ENCODE peak calls at places on chromosome 22, in five cellular contexts. One of them, this sample, is unnamed.

GRCh38 chr22:37953062-37953436 is 352 bp downstream of the C22orf23 start:
- DNase-seq in CD8-positive, alpha-beta T cell: no peak
- DNase-seq in brain microvascular endothelial cell: no peak
- DNase-seq in lower lobe of right lung: no peak
- DNase-seq in ovary: no peak
- DNase-seq in this sample: no peak

GRCh38 chr22:39560127-39560526 is 10.4 kb upstream of the CACNA1I start:
- DNase-seq in CD8-positive, alpha-beta T cell: no peak
- DNase-seq in brain microvascular endothelial cell: no peak
- DNase-seq in lower lobe of right lung: no peak
- DNase-seq in ovary: no peak
- DNase-seq in this sample: no peak

GRCh38 chr22:25327018-25327755 is 107.7 kb downstream of the CRYBB2 start:
- DNase-seq in CD8-positive, alpha-beta T cell: no peak
- DNase-seq in brain microvascular endothelial cell: no peak
- DNase-seq in ovary: no peak
- DNase-seq in lower lobe of right lung: no peak
- DNase-seq in this sample: no peak

GRCh38 chr22:44455151-44455962 is 42.7 kb downstream of the RTL6 start:
- DNase-seq in ovary: no peak
- DNase-seq in CD8-positive, alpha-beta T cell: peak; percentile 58
- DNase-seq in lower lobe of right lung: no peak
- DNase-seq in brain microvascular endothelial cell: no peak
- DNase-seq in this sample: peak; percentile 16

GRCh38 chr22:49368221-49368975 is 459.3 kb downstream of the BRD1 start:
- DNase-seq in CD8-positive, alpha-beta T cell: no peak
- DNase-seq in lower lobe of right lung: peak; percentile 26
- DNase-seq in brain microvascular endothelial cell: no peak
- DNase-seq in ovary: no peak
- DNase-seq in this sample: peak; percentile 2

GRCh38 chr22:48705159-48705916 is 1122.3 kb downstream of the BRD1 start:
- DNase-seq in CD8-positive, alpha-beta T cell: no peak
- DNase-seq in brain microvascular endothelial cell: no peak
- DNase-seq in ovary: no peak
- DNase-seq in lower lobe of right lung: peak; percentile 37
- DNase-seq in this sample: no peak

GRCh38 chr22:37806409-37807338 is 1.1 kb upstream of the GCAT start:
- DNase-seq in ovary: peak; percentile 39
- DNase-seq in brain microvascular endothelial cell: no peak
- DNase-seq in lower lobe of right lung: peak; percentile 62
- DNase-seq in CD8-positive, alpha-beta T cell: no peak
- DNase-seq in this sample: peak; percentile 68

GRCh38 chr22:40521046-40521445 is 115.5 kb downstream of the MRTFA start:
- DNase-seq in ovary: no peak
- DNase-seq in lower lobe of right lung: no peak
- DNase-seq in brain microvascular endothelial cell: no peak
- DNase-seq in CD8-positive, alpha-beta T cell: no peak
- DNase-seq in this sample: no peak

GRCh38 chr22:31248138-31248745 is 36.1 kb downstream of the LIMK2 start:
- DNase-seq in ovary: peak; percentile 80
- DNase-seq in lower lobe of right lung: peak; percentile 82
- DNase-seq in brain microvascular endothelial cell: peak; percentile 94
- DNase-seq in CD8-positive, alpha-beta T cell: peak; percentile 76
- DNase-seq in this sample: peak; percentile 55

GRCh38 chr22:39519681-39520053 is 695 bp upstream of the ATF4 start:
- DNase-seq in brain microvascular endothelial cell: no peak
- DNase-seq in CD8-positive, alpha-beta T cell: peak; percentile 53
- DNase-seq in lower lobe of right lung: no peak
- DNase-seq in ovary: peak; percentile 70
- DNase-seq in this sample: peak; percentile 68

GRCh38 chr22:20781272-20781990 is 7.5 kb downstream of the SERPIND1 start:
- DNase-seq in brain microvascular endothelial cell: peak; percentile 51
- DNase-seq in ovary: no peak
- DNase-seq in lower lobe of right lung: no peak
- DNase-seq in CD8-positive, alpha-beta T cell: no peak
- DNase-seq in this sample: no peak

GRCh38 chr22:26466196-26466595 is 17.4 kb downstream of the HPS4 start:
- DNase-seq in brain microvascular endothelial cell: no peak
- DNase-seq in lower lobe of right lung: no peak
- DNase-seq in CD8-positive, alpha-beta T cell: no peak
- DNase-seq in ovary: no peak
- DNase-seq in this sample: no peak

GRCh38 chr22:26463688-26464087 is 19.9 kb downstream of the HPS4 start:
- DNase-seq in brain microvascular endothelial cell: no peak
- DNase-seq in ovary: no peak
- DNase-seq in CD8-positive, alpha-beta T cell: no peak
- DNase-seq in lower lobe of right lung: no peak
- DNase-seq in this sample: no peak

GRCh38 chr22:26462051-26462450 is 21.5 kb downstream of the HPS4 start:
- DNase-seq in lower lobe of right lung: no peak
- DNase-seq in brain microvascular endothelial cell: no peak
- DNase-seq in CD8-positive, alpha-beta T cell: no peak
- DNase-seq in ovary: no peak
- DNase-seq in this sample: no peak

GRCh38 chr22:26462971-26463661 is 20.5 kb downstream of the HPS4 start:
- DNase-seq in brain microvascular endothelial cell: no peak
- DNase-seq in ovary: no peak
- DNase-seq in lower lobe of right lung: no peak
- DNase-seq in CD8-positive, alpha-beta T cell: no peak
- DNase-seq in this sample: no peak

GRCh38 chr22:26464312-26464711 is 19.3 kb downstream of the HPS4 start:
- DNase-seq in lower lobe of right lung: no peak
- DNase-seq in CD8-positive, alpha-beta T cell: no peak
- DNase-seq in brain microvascular endothelial cell: no peak
- DNase-seq in ovary: no peak
- DNase-seq in this sample: no peak
- H3K27ac ChIP-seq in lower lobe of right lung: no peak overlapping the region
- H3K27ac ChIP-seq in CD8-positive, alpha-beta T cell: no peak overlapping the region
- H3K27ac ChIP-seq in brain microvascular endothelial cell: no peak overlapping the region
- H3K27ac ChIP-seq in ovary: no peak overlapping the region
- H3K27ac ChIP-seq in this sample: no peak overlapping the region

GRCh38 chr22:42908082-42908746 is 51.1 kb upstream of the ARFGAP3 start:
- DNase-seq in brain microvascular endothelial cell: no peak
- DNase-seq in ovary: no peak
- DNase-seq in lower lobe of right lung: peak; percentile 39
- DNase-seq in CD8-positive, alpha-beta T cell: no peak
- DNase-seq in this sample: no peak

GRCh38 chr22:42905702-42906183 is 48.7 kb upstream of the ARFGAP3 start:
- DNase-seq in CD8-positive, alpha-beta T cell: no peak
- DNase-seq in lower lobe of right lung: peak; percentile 65
- DNase-seq in ovary: peak; percentile 60
- DNase-seq in brain microvascular endothelial cell: no peak
- DNase-seq in this sample: peak; percentile 67

GRCh38 chr22:42905217-42905616 is 48.1 kb upstream of the ARFGAP3 start:
- DNase-seq in brain microvascular endothelial cell: no peak
- DNase-seq in lower lobe of right lung: no peak
- DNase-seq in ovary: no peak
- DNase-seq in CD8-positive, alpha-beta T cell: no peak
- DNase-seq in this sample: no peak

GRCh38 chr22:42907404-42908081 is 50.5 kb upstream of the ARFGAP3 start:
- DNase-seq in brain microvascular endothelial cell: no peak
- DNase-seq in ovary: no peak
- DNase-seq in CD8-positive, alpha-beta T cell: no peak
- DNase-seq in lower lobe of right lung: peak; percentile 41
- DNase-seq in this sample: no peak

GRCh38 chr22:42906605-42907338 is 49.7 kb upstream of the ARFGAP3 start:
- DNase-seq in lower lobe of right lung: no peak
- DNase-seq in ovary: peak; percentile 72
- DNase-seq in CD8-positive, alpha-beta T cell: no peak
- DNase-seq in brain microvascular endothelial cell: no peak
- DNase-seq in this sample: no peak
- H3K27ac ChIP-seq in lower lobe of right lung: peak overlapping the region; percentile 68
- H3K27ac ChIP-seq in ovary: peak overlapping the region; percentile 3
- H3K27ac ChIP-seq in CD8-positive, alpha-beta T cell: no peak overlapping the region
- H3K27ac ChIP-seq in brain microvascular endothelial cell: no peak overlapping the region
- H3K27ac ChIP-seq in this sample: no peak overlapping the region

DNA sequence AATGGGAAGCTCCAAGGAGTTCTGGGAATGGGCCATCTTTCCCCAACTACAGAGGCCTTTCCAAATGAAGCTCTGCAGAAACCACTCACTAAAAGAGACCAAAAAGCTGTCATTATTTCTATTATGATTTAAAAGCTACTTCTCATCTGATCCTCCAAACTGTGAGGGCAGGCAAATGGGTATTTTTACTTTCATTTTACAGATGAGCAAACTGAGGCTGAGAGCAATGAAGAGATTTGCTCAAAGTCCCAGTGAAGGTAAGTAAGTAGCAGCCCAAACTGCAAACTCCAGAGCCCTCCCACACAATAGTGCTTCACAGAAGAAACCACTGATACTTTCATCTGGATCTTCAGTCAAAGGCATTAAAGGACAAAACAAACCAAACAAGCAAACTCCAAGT is 1.4 kb downstream of the RSPH14 start:
- DNase-seq in lower lobe of right lung: no peak
- DNase-seq in ovary: no peak
- DNase-seq in brain microvascular endothelial cell: no peak
- DNase-seq in CD8-positive, alpha-beta T cell: no peak
- DNase-seq in this sample: no peak
- H3K27ac ChIP-seq in lower lobe of right lung: no peak overlapping the region
- H3K27ac ChIP-seq in ovary: no peak overlapping the region
- H3K27ac ChIP-seq in brain microvascular endothelial cell: no peak overlapping the region
- H3K27ac ChIP-seq in CD8-positive, alpha-beta T cell: no peak overlapping the region
- H3K27ac ChIP-seq in this sample: no peak overlapping the region

DNA sequence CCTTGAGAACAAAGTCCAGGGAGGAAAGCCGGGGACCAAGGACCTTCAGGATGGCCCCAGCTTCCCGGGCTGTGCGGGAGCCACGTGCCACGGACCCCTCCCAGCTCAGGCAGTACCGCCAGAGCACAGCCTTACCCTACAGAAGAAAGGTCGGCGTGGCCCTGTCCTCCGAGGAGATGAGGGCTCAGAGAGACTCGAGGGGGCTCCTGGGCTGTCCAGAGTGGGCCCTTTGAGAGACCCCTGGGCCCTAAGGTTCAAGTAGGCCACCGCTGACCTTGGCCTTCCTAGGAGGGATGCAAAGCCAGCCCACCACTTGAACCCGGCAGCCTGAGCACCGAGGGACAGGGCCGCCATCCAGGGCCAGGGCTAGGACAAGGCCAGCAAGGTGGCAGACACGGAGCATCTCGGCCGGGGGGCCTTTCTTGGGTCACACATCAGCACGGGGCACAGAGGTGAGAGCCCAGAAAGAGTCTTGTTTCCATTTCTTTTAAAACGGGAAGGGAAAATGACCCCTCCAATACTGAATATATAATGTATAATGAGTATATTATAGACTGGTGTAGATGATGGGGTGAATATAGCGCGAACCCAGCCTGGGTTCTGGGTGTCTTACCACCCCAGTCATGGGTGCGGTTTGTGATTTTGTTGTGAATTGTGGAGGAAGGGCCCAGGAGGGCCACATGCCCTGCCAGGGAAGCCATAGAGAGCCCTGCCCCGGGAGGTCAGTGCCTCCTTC is 34.4 kb upstream of the PPARA start:
- DNase-seq in ovary: peak; percentile 72
- DNase-seq in brain microvascular endothelial cell: no peak
- DNase-seq in lower lobe of right lung: no peak
- DNase-seq in CD8-positive, alpha-beta T cell: no peak
- DNase-seq in this sample: no peak
- H3K27ac ChIP-seq in ovary: peak overlapping the region; percentile 68
- H3K27ac ChIP-seq in brain microvascular endothelial cell: no peak overlapping the region
- H3K27ac ChIP-seq in lower lobe of right lung: peak overlapping the region; percentile 65
- H3K27ac ChIP-seq in CD8-positive, alpha-beta T cell: no peak overlapping the region
- H3K27ac ChIP-seq in this sample: peak overlapping the region; percentile 18

DNA sequence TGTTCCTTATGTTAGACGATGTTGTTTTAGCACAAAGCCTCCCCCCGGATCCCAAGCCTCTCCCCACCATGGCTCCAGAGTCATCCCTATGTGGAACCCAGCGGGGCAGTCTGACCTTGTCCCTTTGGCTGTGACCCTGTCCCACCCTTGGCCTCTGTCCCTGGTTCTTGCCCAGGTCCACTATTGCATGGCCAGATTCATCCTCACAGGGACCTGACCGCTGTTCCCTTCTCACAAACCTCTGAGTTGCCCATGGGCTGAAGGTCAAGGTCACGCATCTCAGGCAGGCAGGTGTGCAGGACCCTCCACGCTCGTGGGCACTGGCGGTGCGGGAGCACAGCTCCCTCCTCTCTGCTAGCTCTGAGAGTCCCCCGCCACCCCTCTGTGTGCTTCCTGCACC is 39.0 kb downstream of the BCR start:
- DNase-seq in lower lobe of right lung: no peak
- DNase-seq in ovary: peak; percentile 20
- DNase-seq in brain microvascular endothelial cell: no peak
- DNase-seq in CD8-positive, alpha-beta T cell: no peak
- DNase-seq in this sample: no peak
- H3K27ac ChIP-seq in lower lobe of right lung: peak overlapping the region; percentile 80
- H3K27ac ChIP-seq in ovary: no peak overlapping the region
- H3K27ac ChIP-seq in brain microvascular endothelial cell: peak overlapping the region; percentile 9
- H3K27ac ChIP-seq in CD8-positive, alpha-beta T cell: peak overlapping the region; percentile 13
- H3K27ac ChIP-seq in this sample: peak overlapping the region; percentile 53

DNA sequence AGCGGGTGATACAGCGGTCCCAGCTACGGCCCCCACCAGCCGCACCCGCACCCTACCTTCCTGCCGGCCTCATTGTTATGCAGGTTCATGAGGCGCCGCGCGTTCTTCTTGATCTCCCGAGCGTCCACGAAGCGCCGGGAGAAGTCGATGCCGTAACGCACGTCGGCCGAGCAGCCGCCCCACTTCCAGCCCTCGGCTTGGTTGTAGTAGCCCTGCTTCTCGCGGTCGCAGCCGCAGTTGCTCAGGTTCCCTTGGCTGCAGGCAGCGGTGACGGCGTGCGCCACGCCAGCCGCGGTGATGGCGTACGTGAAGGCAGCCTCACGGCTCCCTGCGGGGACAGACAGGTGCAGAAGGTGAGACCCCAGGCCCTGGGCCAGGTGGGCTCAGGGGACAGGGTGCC is 45.9 kb downstream of the WNT7B start:
- DNase-seq in brain microvascular endothelial cell: no peak
- DNase-seq in lower lobe of right lung: no peak
- DNase-seq in ovary: no peak
- DNase-seq in CD8-positive, alpha-beta T cell: no peak
- DNase-seq in this sample: no peak
- H3K27ac ChIP-seq in brain microvascular endothelial cell: no peak overlapping the region
- H3K27ac ChIP-seq in lower lobe of right lung: no peak overlapping the region
- H3K27ac ChIP-seq in ovary: no peak overlapping the region
- H3K27ac ChIP-seq in CD8-positive, alpha-beta T cell: no peak overlapping the region
- H3K27ac ChIP-seq in this sample: no peak overlapping the region

GRCh38 chr22:19241593-19241906 is 50.0 kb downstream of the CLTCL1 start:
- DNase-seq in lower lobe of right lung: no peak
- DNase-seq in brain microvascular endothelial cell: no peak
- DNase-seq in ovary: no peak
- DNase-seq in CD8-positive, alpha-beta T cell: no peak
- DNase-seq in this sample: no peak

GRCh38 chr22:19239464-19239863 is 52.1 kb downstream of the CLTCL1 start:
- DNase-seq in ovary: no peak
- DNase-seq in lower lobe of right lung: no peak
- DNase-seq in brain microvascular endothelial cell: no peak
- DNase-seq in CD8-positive, alpha-beta T cell: no peak
- DNase-seq in this sample: no peak

GRCh38 chr22:19240813-19241592 is 50.5 kb downstream of the CLTCL1 start:
- DNase-seq in lower lobe of right lung: no peak
- DNase-seq in CD8-positive, alpha-beta T cell: no peak
- DNase-seq in ovary: no peak
- DNase-seq in brain microvascular endothelial cell: no peak
- DNase-seq in this sample: no peak

GRCh38 chr22:19242699-19243098 is 48.8 kb downstream of the CLTCL1 start:
- DNase-seq in ovary: no peak
- DNase-seq in CD8-positive, alpha-beta T cell: no peak
- DNase-seq in brain microvascular endothelial cell: no peak
- DNase-seq in lower lobe of right lung: no peak
- DNase-seq in this sample: no peak

GRCh38 chr22:19244600-19245352 is 46.7 kb downstream of the CLTCL1 start:
- DNase-seq in CD8-positive, alpha-beta T cell: no peak
- DNase-seq in brain microvascular endothelial cell: no peak
- DNase-seq in lower lobe of right lung: no peak
- DNase-seq in ovary: no peak
- DNase-seq in this sample: no peak
- H3K27ac ChIP-seq in CD8-positive, alpha-beta T cell: no peak overlapping the region
- H3K27ac ChIP-seq in brain microvascular endothelial cell: no peak overlapping the region
- H3K27ac ChIP-seq in lower lobe of right lung: no peak overlapping the region
- H3K27ac ChIP-seq in ovary: no peak overlapping the region
- H3K27ac ChIP-seq in this sample: no peak overlapping the region

This sample was measured in colonic mucosa.